ENCODE peak calls at places on chromosome 11, in six cellular contexts. M, R, E, K, O and N are unnamed samples.

GRCh38 chr11:19244084-19244483 is 3.3 kb upstream of the E2F8 start:
- DNase-seq in M (no peak), R (no peak), E (no peak), K (no peak), O (peak), N (no peak)

GRCh38 chr11:61897387-61898246 is 6.3 kb upstream of the FADS3 start:
- DNase-seq in M (no peak), R (peak), E (peak), K (peak), O (peak), N (no peak)

GRCh38 chr11:121727942-121728341 is 275.2 kb upstream of the SORL1-AS1 start:
- DNase-seq in M (no peak), R (no peak), E (no peak), K (no peak), O (no peak), N (no peak)

GRCh38 chr11:8055836-8056526 is 25.0 kb upstream of the TUB start:
- DNase-seq in M (no peak), R (no peak), E (no peak), K (no peak), O (no peak), N (no peak)

GRCh38 chr11:130522284-130522961 is 74.0 kb downstream of the ADAMTS15 start:
- DNase-seq in M (no peak), R (peak), E (peak), K (no peak), O (peak), N (peak)

GRCh38 chr11:124518900-124519541 is 24.4 kb downstream of the OR8B12 start:
- DNase-seq in M (no peak), R (no peak), E (no peak), K (no peak), O (no peak), N (no peak)

GRCh38 chr11:72984448-72985077 is 157.6 kb downstream of the FCHSD2 start:
- DNase-seq in M (no peak), R (no peak), E (no peak), K (no peak), O (no peak), N (no peak)

GRCh38 chr11:88178211-88178610 is 3.0 kb upstream of the RAB38 start:
- DNase-seq in M (no peak), R (no peak), E (no peak), K (no peak), O (no peak), N (no peak)

GRCh38 chr11:65931773-65932557 is 12.7 kb downstream of the DRAP1 start:
- DNase-seq in M (no peak), R (no peak), E (no peak), K (no peak), O (no peak), N (no peak)

GRCh38 chr11:119352857-119353260 is 6.4 kb upstream of the MFRP start:
- DNase-seq in M (no peak), R (peak), E (peak), K (no peak), O (peak), N (no peak)

GRCh38 chr11:57792870-57793269 is 31.3 kb downstream of the CTNND1 start:
- DNase-seq in M (no peak), R (no peak), E (no peak), K (no peak), O (no peak), N (no peak)

GRCh38 chr11:45394294-45395085 is 108.3 kb upstream of the SYT13 start:
- DNase-seq in M (no peak), R (no peak), E (no peak), K (no peak), O (peak), N (no peak)

GRCh38 chr11:29300441-29300840 is 716.4 kb downstream of the KCNA4 start:
- DNase-seq in M (no peak), R (no peak), E (no peak), K (no peak), O (no peak), N (no peak)

GRCh38 chr11:57222239-57222638 is 14.8 kb downstream of the APLNR start:
- DNase-seq in M (no peak), R (no peak), E (no peak), K (no peak), O (no peak), N (no peak)

GRCh38 chr11:110174645-110175310 is 81.6 kb downstream of the ZC3H12C start:
- DNase-seq in M (no peak), R (no peak), E (peak), K (no peak), O (no peak), N (no peak)

GRCh38 chr11:114678125-114679036 is at the start of gene NXPE2:
- DNase-seq in M (no peak), R (no peak), E (no peak), K (no peak), O (no peak), N (no peak)

GRCh38 chr11:68840661-68841653 is 759 bp downstream of the CPT1A start:
- DNase-seq in M (no peak), R (peak), E (peak), K (no peak), O (no peak), N (no peak)

GRCh38 chr11:130313383-130314183 is 1.1 kb downstream of the ZBTB44 start:
- DNase-seq in M (no peak), R (no peak), E (peak), K (no peak), O (no peak), N (no peak)

GRCh38 chr11:66996609-66997273 is 21.6 kb downstream of the C11orf86 start:
- DNase-seq in M (no peak), R (no peak), E (no peak), K (no peak), O (peak), N (no peak)

GRCh38 chr11:47917643-47918369 is 62.6 kb upstream of the PTPRJ start:
- DNase-seq in M (no peak), R (peak), E (peak), K (no peak), O (peak), N (peak)

GRCh38 chr11:28838741-28839140 is 730.6 kb downstream of the METTL15 start:
- DNase-seq in M (no peak), R (no peak), E (no peak), K (no peak), O (no peak), N (no peak)

GRCh38 chr11:104442320-104442719 is 278.4 kb upstream of the PDGFD start:
- DNase-seq in M (no peak), R (no peak), E (no peak), K (no peak), O (no peak), N (no peak)

GRCh38 chr11:47961383-47961782 is 19.0 kb upstream of the PTPRJ start:
- DNase-seq in M (no peak), R (no peak), E (no peak), K (no peak), O (no peak), N (peak)

GRCh38 chr11:104091281-104092071 is 55.0 kb downstream of the DDI1 start:
- DNase-seq in M (no peak), R (no peak), E (no peak), K (no peak), O (no peak), N (no peak)

GRCh38 chr11:10906521-10906920 is 48.7 kb upstream of the ZBED5 start:
- DNase-seq in M (no peak), R (no peak), E (no peak), K (no peak), O (no peak), N (no peak)
- TF ChIP-seq CTCF in M (no peak), R (peak), E (peak), K (no peak), O (peak), N (peak)

DNA sequence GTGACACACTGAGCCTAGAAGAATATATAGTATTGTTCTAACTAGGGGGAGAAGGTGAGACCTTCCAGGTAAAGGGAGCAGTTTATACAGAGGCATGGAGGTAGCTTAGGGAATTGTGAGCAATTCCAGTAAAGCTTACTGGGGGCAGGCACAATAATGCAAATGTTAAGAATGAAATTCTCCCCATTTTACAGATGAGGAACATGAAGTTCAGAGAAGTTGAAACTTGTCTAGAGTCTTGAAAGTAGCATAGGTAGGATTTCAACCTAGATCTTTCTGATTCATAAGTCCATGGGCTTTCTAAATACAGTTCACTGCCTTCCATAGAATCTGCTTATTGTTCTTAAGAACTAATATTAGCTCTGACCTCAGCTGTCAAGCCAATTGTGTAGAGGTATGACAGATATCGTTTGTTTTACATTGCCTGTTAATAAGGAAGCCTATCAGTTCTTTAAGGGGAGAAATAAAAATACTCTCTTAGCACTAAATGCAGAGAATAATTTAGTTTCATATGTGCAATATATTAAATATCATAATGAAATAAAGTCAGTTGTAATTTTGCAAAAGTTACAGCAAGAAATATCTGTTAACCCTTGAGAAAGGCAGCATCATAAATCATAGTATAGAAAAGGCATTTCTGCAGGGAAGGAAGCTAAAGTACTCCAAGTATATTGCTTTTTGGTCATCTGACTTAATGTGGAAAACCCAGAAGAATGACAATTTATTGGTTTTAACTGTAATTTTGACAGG is 181.7 kb downstream of the UVRAG start:
- DNase-seq in M (no peak), R (no peak), E (no peak), K (no peak), O (no peak), N (no peak)
- TF ChIP-seq YY1 in M (no peak), R (no peak), E (no peak), K (no peak), O (no peak), N (no peak)

GRCh38 chr11:1918436-1919315 is 827 bp upstream of the TNNT3 start:
- DNase-seq in M (no peak), R (peak), E (no peak), K (no peak), O (no peak), N (no peak)
- TF ChIP-seq CTCF in M (no peak), R (peak), E (no peak), K (no peak), O (peak), N (no peak)

GRCh38 chr11:97833412-97833811 is 1187.3 kb upstream of the CNTN5 start:
- DNase-seq in M (no peak), R (no peak), E (no peak), K (no peak), O (no peak), N (no peak)
- TF ChIP-seq YY1 in M (no peak), R (no peak), E (no peak), K (no peak), O (no peak), N (no peak)

DNA sequence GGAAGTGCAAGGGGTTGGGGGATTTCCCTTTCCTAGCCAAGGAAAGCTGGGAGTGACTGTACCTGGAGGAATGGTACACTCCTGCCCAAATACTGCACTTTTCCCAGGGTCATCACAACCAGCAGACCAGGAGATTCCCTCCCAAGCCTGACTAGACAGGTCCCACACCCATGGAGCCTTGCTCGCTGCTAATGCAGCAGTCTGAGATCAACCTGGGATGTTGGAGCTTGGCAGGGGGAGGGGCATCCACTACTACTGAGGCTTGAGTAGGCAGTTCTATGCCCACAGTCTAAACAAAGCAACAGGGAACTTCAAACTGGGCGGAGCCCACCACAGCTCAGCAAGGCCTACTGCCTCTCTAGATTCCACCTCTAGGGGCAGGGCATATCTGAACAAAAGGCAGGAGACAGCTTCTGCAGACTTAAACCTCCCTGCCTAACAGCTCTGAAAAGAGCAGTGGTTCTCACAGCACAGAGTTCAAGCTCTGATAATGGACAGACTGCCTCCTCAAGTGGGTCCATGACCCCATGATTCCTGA is 58.5 kb downstream of the SLC22A9 start:
- DNase-seq in M (no peak), R (no peak), E (no peak), K (peak), O (peak), N (no peak)
- TF ChIP-seq CTCF in M (no peak), R (no peak), E (no peak), K (peak), O (peak), N (peak)

GRCh38 chr11:35712533-35712932 is 50.0 kb downstream of the TRIM44 start:
- DNase-seq in M (no peak), R (no peak), E (no peak), K (no peak), O (no peak), N (no peak)
- TF ChIP-seq YY1 in M (no peak), R (no peak), E (no peak), K (no peak), O (no peak), N (no peak)

DNA sequence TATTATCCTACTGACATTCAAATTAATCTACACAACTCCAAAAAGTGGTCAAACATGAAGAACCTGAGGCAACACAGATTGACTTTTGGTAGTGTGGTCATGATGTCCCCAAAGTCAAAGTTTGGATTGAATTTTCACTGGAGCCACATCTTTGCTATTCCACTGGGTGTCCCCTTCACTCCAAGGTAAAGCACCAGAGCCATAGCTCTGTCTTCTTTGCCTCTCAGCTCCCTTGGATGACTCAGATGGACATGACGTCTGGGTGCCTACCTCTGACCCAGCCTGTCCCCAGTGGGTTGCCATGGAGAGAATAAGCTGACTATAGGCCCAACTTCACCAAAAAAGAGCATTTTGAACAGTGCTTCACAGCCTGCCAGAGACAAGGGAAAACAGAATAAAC is 57.4 kb upstream of the ARHGAP42 start:
- DNase-seq in M (no peak), R (no peak), E (peak), K (no peak), O (no peak), N (no peak)
- TF ChIP-seq CTCF in M (no peak), R (no peak), E (peak), K (peak), O (peak), N (peak)

DNA sequence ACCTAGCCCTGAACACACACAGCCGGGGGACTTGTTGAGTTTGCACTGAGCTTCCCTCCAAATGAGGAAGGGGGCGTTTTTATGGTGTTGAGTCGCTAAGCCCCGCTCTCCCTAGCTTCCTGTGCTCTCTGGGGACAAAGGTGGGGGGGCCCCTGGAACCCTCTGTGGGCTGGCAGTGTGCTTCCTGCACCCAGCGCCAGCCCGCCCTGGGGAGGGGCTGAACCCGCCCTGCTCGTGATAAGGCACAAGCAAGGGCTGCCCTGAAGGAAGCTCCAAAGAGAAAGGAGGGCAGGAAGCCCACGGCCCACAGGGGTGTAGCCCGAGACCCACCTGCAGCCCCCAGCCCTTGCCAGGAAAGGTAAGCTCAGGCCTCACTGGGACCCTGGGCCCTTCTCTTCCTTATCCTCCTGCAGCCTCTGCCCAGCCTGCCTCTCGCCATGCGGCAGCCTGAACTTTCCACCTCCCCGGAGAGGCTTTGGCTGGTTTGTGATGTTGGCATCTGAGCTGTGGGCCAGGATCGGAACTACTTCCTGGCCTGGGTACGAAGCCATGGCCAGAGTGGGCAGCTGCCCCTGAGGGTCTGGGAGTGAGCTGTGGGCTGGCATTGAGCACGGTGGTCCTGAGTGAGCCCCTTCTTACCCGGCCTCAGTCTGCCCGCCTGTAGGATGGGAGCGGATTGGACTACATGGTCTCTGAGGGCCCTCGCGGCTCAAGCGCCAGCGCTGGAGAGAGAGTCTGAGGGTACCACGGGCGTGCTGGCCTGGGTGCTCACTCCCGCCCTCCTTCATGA is at the start of gene FERMT3:
- DNase-seq in M (peak), R (peak), E (peak), K (no peak), O (no peak), N (no peak)
- TF ChIP-seq YY1 in M (no peak), R (no peak), E (no peak), K (no peak), O (no peak), N (no peak)

GRCh38 chr11:131889760-131890620 is 519.6 kb downstream of the NTM start:
- DNase-seq in M (no peak), R (no peak), E (no peak), K (no peak), O (no peak), N (no peak)
- TF ChIP-seq CTCF in M (peak), R (no peak), E (no peak), K (peak), O (no peak), N (no peak)

GRCh38 chr11:107651672-107652071 is 60.2 kb downstream of the SLN start:
- DNase-seq in M (no peak), R (no peak), E (no peak), K (no peak), O (no peak), N (peak)
- TF ChIP-seq YY1 in M (no peak), R (no peak), E (no peak), K (no peak), O (no peak), N (no peak)